ENCODE peak calls at places on chromosomes 4 and X, in six cellular contexts. M is IMR-90, Q is GM12878, I is K562, Y is A549, S is H1. D is an unnamed sample.

GRCh38 chr4:1812720-1813119 is 19.6 kb downstream of the FGFR3 start:
- DNase-seq in M (no peak), Q (no peak), I (no peak), Y (no peak), S (no peak), D (no peak)

GRCh38 chrX:71846429-71846828 is 64.2 kb upstream of the NHSL2 start:
- DNase-seq in M (peak), Q (no peak), I (no peak), Y (no peak), S (no peak), D (no peak)

GRCh38 chrX:79081895-79082512 is 62.5 kb upstream of the GPR174 start:
- DNase-seq in M (peak), Q (peak), I (peak), Y (peak), S (no peak), D (peak)

GRCh38 chrX:103063918-103064434 is at the start of gene BEX1:
- DNase-seq in M (no peak), Q (no peak), I (no peak), Y (no peak), S (peak), D (peak)

GRCh38 chrX:69070949-69071650 is 94.2 kb downstream of the PJA1 start:
- DNase-seq in M (no peak), Q (no peak), I (no peak), Y (no peak), S (no peak), D (peak)

GRCh38 chrX:47648376-47648775 is 2.0 kb downstream of the ELK1 start:
- DNase-seq in M (peak), Q (no peak), I (no peak), Y (no peak), S (no peak), D (no peak)

GRCh38 chrX:114619874-114620273 is 36.0 kb downstream of the HTR2C start:
- DNase-seq in M (no peak), Q (no peak), I (peak), Y (no peak), S (no peak), D (peak)

GRCh38 chr4:150782311-150782710 is 200.4 kb downstream of the MAB21L2 start:
- DNase-seq in M (peak), Q (no peak), I (no peak), Y (no peak), S (no peak), D (peak)

GRCh38 chrX:73289039-73289438 is 74.4 kb upstream of the NAP1L2 start:
- DNase-seq in M (no peak), Q (no peak), I (no peak), Y (no peak), S (peak), D (peak)

GRCh38 chrX:45007598-45007997 is 134.6 kb downstream of the KDM6A start:
- DNase-seq in M (no peak), Q (peak), I (no peak), Y (no peak), S (no peak), D (no peak)

GRCh38 chrX:45003080-45003479 is 130.1 kb downstream of the KDM6A start:
- DNase-seq in M (no peak), Q (no peak), I (no peak), Y (no peak), S (no peak), D (no peak)

GRCh38 chrX:45011131-45011530 is 138.1 kb downstream of the KDM6A start:
- DNase-seq in M (peak), Q (no peak), I (no peak), Y (peak), S (no peak), D (no peak)

GRCh38 chrX:45009371-45010000 is 136.5 kb downstream of the KDM6A start:
- DNase-seq in M (peak), Q (no peak), I (no peak), Y (no peak), S (no peak), D (no peak)

DNA sequence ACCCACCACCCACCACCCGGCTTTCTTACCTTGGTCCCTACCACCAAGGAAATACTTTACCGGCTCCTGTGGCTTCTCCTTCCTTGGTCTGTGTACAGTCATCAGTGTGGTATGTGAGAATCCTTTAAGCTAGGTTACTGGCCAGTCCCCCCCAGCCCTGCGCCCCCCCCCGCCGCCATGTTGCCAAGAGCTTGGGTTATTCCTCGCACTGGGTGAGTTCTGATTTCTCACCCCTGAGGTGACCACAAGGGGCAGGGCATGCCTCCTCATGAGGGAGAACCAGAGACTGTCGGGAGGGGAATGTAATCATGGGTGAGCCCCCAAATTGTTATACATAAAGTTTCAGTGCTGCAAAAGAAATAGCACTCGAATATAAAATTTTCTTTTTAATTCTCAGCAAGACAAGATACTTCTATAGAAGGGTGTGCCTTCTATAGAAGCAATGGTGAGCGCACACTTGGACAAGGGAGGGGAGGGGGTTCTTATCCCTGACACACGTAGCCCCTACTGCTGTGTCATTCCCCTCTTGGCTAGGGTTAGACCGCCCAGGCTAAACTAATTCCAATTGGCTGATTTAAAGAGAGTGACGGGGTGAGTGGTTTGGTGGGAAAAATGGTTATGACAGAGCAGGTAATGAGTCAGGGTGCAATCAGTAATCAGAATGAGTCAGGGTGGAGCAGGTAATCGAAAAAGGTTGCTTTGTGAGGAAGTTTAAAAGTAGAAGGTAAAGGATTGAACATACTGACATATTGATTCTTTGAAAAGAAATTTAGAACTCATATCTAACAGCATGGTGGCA is 133.2 kb downstream of the KDM6A start:
- DNase-seq in M (peak), Q (no peak), I (no peak), Y (peak), S (no peak), D (no peak)
- TF ChIP-seq RFX5 in M (no peak), Q (no peak), I (no peak), Y (no peak), S (no peak), D (no peak)

GRCh38 chr4:41749650-41750049 is 1.1 kb upstream of the PHOX2B start:
- DNase-seq in M (no peak), Q (no peak), I (no peak), Y (no peak), S (no peak), D (no peak)

GRCh38 chr4:41752081-41752836 is 3.7 kb upstream of the PHOX2B start:
- DNase-seq in M (no peak), Q (no peak), I (no peak), Y (no peak), S (no peak), D (peak)

GRCh38 chr4:41750158-41750623 is 1.7 kb upstream of the PHOX2B start:
- DNase-seq in M (no peak), Q (no peak), I (no peak), Y (no peak), S (peak), D (no peak)

GRCh38 chr4:41750624-41751324 is 2.2 kb upstream of the PHOX2B start:
- DNase-seq in M (no peak), Q (no peak), I (no peak), Y (no peak), S (peak), D (peak)

DNA sequence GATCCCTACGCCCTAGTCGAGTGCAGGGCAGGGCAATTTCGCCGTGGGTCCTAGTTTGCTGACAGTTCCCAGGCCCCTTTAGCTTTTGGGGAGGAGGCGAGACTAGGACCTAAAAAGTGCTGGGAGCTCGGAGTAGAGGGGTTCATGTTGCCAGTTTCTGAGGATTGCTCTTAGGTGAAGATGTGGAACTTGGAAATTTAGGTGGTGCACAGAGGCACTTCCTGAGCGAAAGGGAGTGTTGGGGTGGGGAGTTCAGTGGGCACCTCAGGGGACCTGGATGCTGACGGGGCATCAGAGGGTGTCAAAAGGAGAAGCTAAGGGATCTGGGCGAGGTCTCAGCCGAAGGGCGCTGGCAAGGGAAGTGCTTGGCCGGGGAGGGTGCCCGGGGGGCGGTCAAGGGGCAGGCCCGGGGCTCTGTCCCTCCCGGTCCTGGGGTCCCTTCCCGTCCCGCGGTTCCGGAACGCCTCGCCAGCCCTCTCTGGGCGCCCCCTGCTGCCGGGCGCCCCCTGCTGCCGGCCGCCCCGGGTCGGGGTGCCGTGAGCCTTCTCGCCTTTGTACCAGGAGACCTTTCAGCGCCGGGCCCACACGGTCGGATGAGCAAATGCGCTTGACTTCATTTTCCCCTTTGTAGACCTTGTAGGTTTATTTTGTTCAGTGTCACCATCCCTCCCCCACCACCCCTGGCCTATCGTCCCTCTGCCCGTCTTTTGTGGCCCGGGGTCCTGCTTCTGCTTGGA is 3.0 kb upstream of the PHOX2B start:
- DNase-seq in M (no peak), Q (no peak), I (peak), Y (no peak), S (peak), D (peak)
- TF ChIP-seq RFX5 in M (no peak), Q (no peak), I (no peak), Y (no peak), S (no peak), D (no peak)

GRCh38 chr4:686371-687040 is 2.4 kb downstream of the SLC49A3 start:
- DNase-seq in M (no peak), Q (no peak), I (no peak), Y (no peak), S (no peak), D (no peak)
- TF ChIP-seq RFX5 in M (no peak), Q (no peak), I (no peak), Y (no peak), S (no peak), D (no peak)

GRCh38 chr4:82217986-82218715 is 155.6 kb downstream of the HNRNPD start:
- DNase-seq in M (no peak), Q (no peak), I (no peak), Y (no peak), S (no peak), D (no peak)

GRCh38 chr4:82216231-82216630 is 157.6 kb downstream of the HNRNPD start:
- DNase-seq in M (no peak), Q (no peak), I (no peak), Y (no peak), S (no peak), D (no peak)

GRCh38 chr4:82215800-82216199 is 158.0 kb downstream of the HNRNPD start:
- DNase-seq in M (no peak), Q (no peak), I (no peak), Y (no peak), S (no peak), D (no peak)

GRCh38 chr4:82219346-82219745 is 154.4 kb downstream of the HNRNPD start:
- DNase-seq in M (no peak), Q (no peak), I (no peak), Y (no peak), S (no peak), D (no peak)

GRCh38 chr4:82213485-82214162 is 160.2 kb downstream of the HNRNPD start:
- DNase-seq in M (no peak), Q (no peak), I (no peak), Y (no peak), S (no peak), D (no peak)
- TF ChIP-seq RFX5 in M (no peak), Q (no peak), I (no peak), Y (no peak), S (no peak), D (no peak)

GRCh38 chr4:126364290-126364978 is 1049.7 kb downstream of the FAT4 start:
- DNase-seq in M (peak), Q (no peak), I (no peak), Y (no peak), S (no peak), D (no peak)
- TF ChIP-seq RFX5 in M (no peak), Q (no peak), I (no peak), Y (no peak), S (no peak), D (no peak)